ENCODE peak calls at places on chromosomes 4 and X, in four cellular contexts. E, O, Q and M are unnamed samples.

GRCh38 chrX:149255860-149256259 is 249.2 kb downstream of the IDS start:
- DNase-seq in E (no peak), Q (no peak), O (no peak), M (no peak)

GRCh38 chr4:31667701-31668100 is 947.5 kb downstream of the PCDH7 start:
- DNase-seq in O (no peak), E (no peak), Q (no peak), M (no peak)

GRCh38 chr4:1806223-1806564 is 13.1 kb downstream of the FGFR3 start:
- DNase-seq in E (no peak), O (no peak), Q (no peak), M (no peak)

GRCh38 chr4:150578745-150579470 is 3.0 kb upstream of the MAB21L2 start:
- DNase-seq in O (no peak), Q (no peak), E (no peak), M (no peak)

GRCh38 chr4:114417214-114417613 is 181.4 kb upstream of the UGT8 start:
- DNase-seq in Q (no peak), O (no peak), E (no peak), M (no peak)

GRCh38 chr4:176545886-176546285 is 226.1 kb downstream of the SPCS3 start:
- DNase-seq in O (no peak), Q (no peak), E (no peak), M (no peak)

GRCh38 chrX:40581333-40581910 is 652 bp downstream of the ATP6AP2 start:
- DNase-seq in O (no peak), E (no peak), Q (no peak), M (no peak)

GRCh38 chr4:128782076-128782715 is 27.3 kb upstream of the JADE1 start:
- DNase-seq in E (peak; percentile 50), Q (no peak), O (no peak), M (peak; percentile 19)

GRCh38 chrX:132023117-132023895 is at the start of gene STK26:
- DNase-seq in Q (peak; percentile 84), E (peak; percentile 84), O (no peak), M (peak; percentile 64)
- TF ChIP-seq CTCF in Q (no peak), E (no peak), O (no peak), M (no peak)

DNA sequence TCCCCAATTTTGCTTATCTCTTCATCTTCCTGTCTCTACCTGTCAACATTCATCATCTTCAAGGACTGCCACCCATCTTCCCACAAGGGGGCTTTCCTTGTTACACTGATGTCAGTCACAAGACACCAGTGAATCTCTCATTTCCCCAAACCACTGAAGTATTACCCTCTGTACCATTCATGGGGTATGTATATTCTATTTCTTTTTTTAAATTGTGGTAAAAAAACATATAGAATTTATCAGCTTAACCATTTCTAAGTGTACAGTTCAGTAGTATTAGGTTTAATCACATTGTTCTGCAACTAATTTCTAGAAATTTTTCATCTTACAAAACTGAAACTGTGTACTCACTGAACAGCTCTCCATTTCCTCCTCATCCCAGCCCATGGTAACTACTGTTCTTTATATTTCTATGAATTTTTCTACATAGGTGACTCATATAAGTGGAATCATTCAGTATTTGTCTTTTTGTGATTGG is 98.6 kb downstream of the LARP7 start:
- DNase-seq in E (no peak), O (no peak), Q (no peak), M (no peak)
- TF ChIP-seq CTCF in E (no peak), O (no peak), Q (no peak), M (no peak)

DNA sequence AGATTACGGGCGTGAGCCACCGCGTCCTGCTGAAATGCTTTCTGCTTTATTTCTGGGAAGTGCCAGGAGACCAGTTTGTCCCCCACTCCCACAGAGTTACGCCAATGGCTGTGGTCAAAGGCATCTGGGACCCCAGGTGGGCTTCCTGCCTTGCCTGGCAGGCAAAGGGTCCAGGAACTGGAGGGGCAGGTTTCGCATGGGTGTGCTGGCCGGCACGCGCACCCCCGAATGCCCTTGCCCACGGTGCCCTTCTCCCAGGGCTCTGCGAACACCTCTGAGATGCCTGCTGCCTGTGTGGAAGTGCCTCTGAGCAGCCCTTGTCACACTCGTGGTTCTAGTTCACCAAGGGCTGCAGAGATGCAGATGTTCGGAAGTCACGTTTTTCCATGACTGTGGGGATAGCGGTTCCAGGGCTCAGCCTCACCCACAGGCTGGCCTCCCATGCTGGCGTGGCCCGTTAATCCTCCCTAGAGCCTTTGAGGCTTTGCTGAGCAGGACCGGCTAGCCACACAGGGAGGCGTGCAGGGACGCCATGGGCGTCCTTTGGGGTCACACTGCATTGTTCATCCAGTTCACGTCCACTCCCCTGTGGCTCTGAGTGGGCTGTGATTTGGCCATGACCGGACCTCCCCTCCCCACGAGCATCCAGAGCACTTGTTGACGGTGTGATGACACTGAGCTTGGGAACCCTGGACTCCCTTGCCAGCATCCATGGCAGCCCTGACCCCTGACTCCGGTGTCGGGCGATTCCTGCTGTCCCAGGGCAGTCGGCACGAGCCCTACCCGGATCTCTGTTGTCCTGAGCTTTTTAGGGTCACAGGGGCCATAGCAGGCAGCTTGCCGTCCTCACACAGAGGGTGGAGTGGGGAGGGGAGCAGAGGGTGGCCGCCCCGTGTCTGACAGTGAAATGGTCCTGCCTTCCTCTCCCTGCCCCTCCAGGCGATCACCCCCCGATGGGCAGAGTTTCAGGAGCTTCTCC is 12.7 kb upstream of the ADD1 start:
- DNase-seq in O (peak; percentile 9), Q (no peak), E (peak; percentile 6), M (peak; percentile 19)
- TF ChIP-seq CTCF in O (no peak), Q (no peak), E (no peak), M (no peak)

DNA sequence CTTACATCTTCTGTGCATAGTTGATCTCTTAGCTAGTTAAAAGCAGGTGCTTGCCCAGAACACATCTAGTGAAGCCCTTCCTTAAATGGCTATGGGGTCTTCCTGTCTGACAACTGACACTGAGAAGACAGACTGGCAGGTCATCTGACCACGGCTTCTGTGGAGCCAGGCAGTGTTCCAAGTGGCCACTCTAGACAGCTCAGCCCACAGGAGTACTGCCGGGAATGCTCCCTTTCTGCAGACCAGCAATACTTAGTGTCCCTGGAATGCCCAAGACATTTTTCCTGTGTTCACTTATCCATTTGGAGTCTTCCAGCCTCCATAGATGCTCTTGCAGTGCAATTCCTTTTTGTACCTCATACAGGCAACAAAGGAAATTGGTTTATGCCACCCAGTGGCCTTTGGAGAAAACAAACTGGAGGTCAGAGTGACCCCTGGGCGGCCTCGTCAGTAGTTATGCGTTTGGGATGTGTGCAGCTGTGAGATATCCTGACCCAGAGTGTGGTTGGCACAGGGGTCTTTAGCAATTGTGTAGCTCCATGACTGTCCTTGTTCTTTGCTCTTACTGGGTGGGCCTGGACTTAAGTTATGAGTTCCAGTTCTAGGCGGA is 335.5 kb downstream of the ARHGAP10 start:
- DNase-seq in O (no peak), E (no peak), Q (no peak), M (no peak)
- TF ChIP-seq CTCF in O (no peak), E (no peak), Q (no peak), M (no peak)